ENCODE peak calls at places on chromosomes 7 and 10, in eight cellular contexts. One of them, this sample, is unnamed.

GRCh38 chr10:132471484-132471883 is 66.1 kb upstream of the INPP5A start:
- DNase-seq in adrenal gland: no peak
- DNase-seq in suprapubic skin: peak
- DNase-seq in body of pancreas: no peak
- DNase-seq in HepG2: no peak
- DNase-seq in esophagus squamous epithelium: no peak
- DNase-seq in HCT116: no peak
- DNase-seq in A549: no peak
- DNase-seq in this sample: no peak

GRCh38 chr7:12025246-12025645 is 185.8 kb upstream of the TMEM106B start:
- DNase-seq in adrenal gland: no peak
- DNase-seq in suprapubic skin: no peak
- DNase-seq in body of pancreas: no peak
- DNase-seq in HepG2: no peak
- DNase-seq in esophagus squamous epithelium: no peak
- DNase-seq in HCT116: no peak
- DNase-seq in A549: no peak
- DNase-seq in this sample: no peak

GRCh38 chr10:62755662-62756653 is 48.6 kb upstream of the ADO start:
- DNase-seq in adrenal gland: no peak
- DNase-seq in suprapubic skin: no peak
- DNase-seq in body of pancreas: no peak
- DNase-seq in HepG2: no peak
- DNase-seq in esophagus squamous epithelium: no peak
- DNase-seq in HCT116: no peak
- DNase-seq in A549: no peak
- DNase-seq in this sample: no peak

GRCh38 chr7:118182618-118183253 is 1.2 kb upstream of the LSM8 start:
- DNase-seq in adrenal gland: no peak
- DNase-seq in suprapubic skin: no peak
- DNase-seq in body of pancreas: no peak
- DNase-seq in HepG2: no peak
- DNase-seq in esophagus squamous epithelium: no peak
- DNase-seq in HCT116: no peak
- DNase-seq in A549: no peak
- DNase-seq in this sample: no peak

GRCh38 chr7:42242381-42242780 is 5.4 kb upstream of the GLI3 start:
- DNase-seq in adrenal gland: no peak
- DNase-seq in suprapubic skin: no peak
- DNase-seq in body of pancreas: no peak
- DNase-seq in HepG2: no peak
- DNase-seq in esophagus squamous epithelium: no peak
- DNase-seq in HCT116: no peak
- DNase-seq in A549: no peak
- DNase-seq in this sample: no peak

GRCh38 chr10:19952611-19953010 is 136.4 kb downstream of the PLXDC2 start:
- DNase-seq in adrenal gland: no peak
- DNase-seq in suprapubic skin: no peak
- DNase-seq in body of pancreas: no peak
- DNase-seq in HepG2: no peak
- DNase-seq in esophagus squamous epithelium: no peak
- DNase-seq in HCT116: no peak
- DNase-seq in A549: no peak
- DNase-seq in this sample: no peak

GRCh38 chr7:8389898-8390642 is 43.3 kb upstream of the NXPH1 start:
- DNase-seq in adrenal gland: peak
- DNase-seq in suprapubic skin: no peak
- DNase-seq in body of pancreas: no peak
- DNase-seq in HepG2: no peak
- DNase-seq in esophagus squamous epithelium: no peak
- DNase-seq in HCT116: peak
- DNase-seq in A549: peak
- DNase-seq in this sample: no peak

GRCh38 chr7:30920584-30921539 is 9.2 kb downstream of the AQP1 start:
- DNase-seq in adrenal gland: peak
- DNase-seq in suprapubic skin: peak
- DNase-seq in body of pancreas: peak
- DNase-seq in HepG2: no peak
- DNase-seq in esophagus squamous epithelium: no peak
- DNase-seq in HCT116: no peak
- DNase-seq in A549: peak
- DNase-seq in this sample: no peak

GRCh38 chr10:29268011-29268410 is 20.9 kb upstream of the LYZL1 start:
- DNase-seq in adrenal gland: no peak
- DNase-seq in suprapubic skin: no peak
- DNase-seq in body of pancreas: no peak
- DNase-seq in HepG2: no peak
- DNase-seq in esophagus squamous epithelium: no peak
- DNase-seq in HCT116: no peak
- DNase-seq in A549: no peak
- DNase-seq in this sample: no peak

GRCh38 chr10:61195219-61195618 is 251.2 kb upstream of the RHOBTB1 start:
- DNase-seq in adrenal gland: no peak
- DNase-seq in suprapubic skin: no peak
- DNase-seq in body of pancreas: no peak
- DNase-seq in HepG2: no peak
- DNase-seq in esophagus squamous epithelium: no peak
- DNase-seq in HCT116: no peak
- DNase-seq in A549: no peak
- DNase-seq in this sample: no peak

GRCh38 chr10:117424789-117425649 is 49.8 kb upstream of the PDZD8 start:
- DNase-seq in adrenal gland: no peak
- DNase-seq in suprapubic skin: no peak
- DNase-seq in body of pancreas: no peak
- DNase-seq in HepG2: peak
- DNase-seq in esophagus squamous epithelium: no peak
- DNase-seq in HCT116: no peak
- DNase-seq in A549: no peak
- DNase-seq in this sample: no peak

GRCh38 chr10:72924351-72924750 is 30.3 kb downstream of the PLA2G12B start:
- DNase-seq in adrenal gland: no peak
- DNase-seq in suprapubic skin: no peak
- DNase-seq in body of pancreas: no peak
- DNase-seq in HepG2: no peak
- DNase-seq in esophagus squamous epithelium: no peak
- DNase-seq in HCT116: no peak
- DNase-seq in A549: no peak
- DNase-seq in this sample: no peak

GRCh38 chr7:142371586-142372377 is 113.9 kb upstream of the PRSS58 start:
- DNase-seq in adrenal gland: no peak
- DNase-seq in suprapubic skin: no peak
- DNase-seq in body of pancreas: no peak
- DNase-seq in HepG2: no peak
- DNase-seq in esophagus squamous epithelium: no peak
- DNase-seq in HCT116: no peak
- DNase-seq in A549: no peak
- DNase-seq in this sample: no peak

GRCh38 chr7:93620057-93620456 is 45.5 kb upstream of the CALCR start:
- DNase-seq in adrenal gland: no peak
- DNase-seq in suprapubic skin: no peak
- DNase-seq in body of pancreas: no peak
- DNase-seq in HepG2: no peak
- DNase-seq in esophagus squamous epithelium: no peak
- DNase-seq in HCT116: no peak
- DNase-seq in A549: no peak
- DNase-seq in this sample: no peak

GRCh38 chr10:21771219-21771618 is 232.3 kb downstream of the DNAJC1 start:
- DNase-seq in adrenal gland: no peak
- DNase-seq in suprapubic skin: no peak
- DNase-seq in body of pancreas: no peak
- DNase-seq in HepG2: no peak
- DNase-seq in esophagus squamous epithelium: no peak
- DNase-seq in HCT116: no peak
- DNase-seq in A549: no peak
- DNase-seq in this sample: no peak

GRCh38 chr7:130430841-130431713 is 9.7 kb downstream of the CEP41 start:
- DNase-seq in adrenal gland: no peak
- DNase-seq in suprapubic skin: no peak
- DNase-seq in body of pancreas: no peak
- DNase-seq in HepG2: no peak
- DNase-seq in esophagus squamous epithelium: no peak
- DNase-seq in HCT116: no peak
- DNase-seq in A549: no peak
- DNase-seq in this sample: no peak

GRCh38 chr10:59903871-59904270 is 2.5 kb downstream of the CCDC6 start:
- DNase-seq in adrenal gland: no peak
- DNase-seq in suprapubic skin: no peak
- DNase-seq in body of pancreas: no peak
- DNase-seq in HepG2: no peak
- DNase-seq in esophagus squamous epithelium: no peak
- DNase-seq in HCT116: no peak
- DNase-seq in A549: no peak
- DNase-seq in this sample: no peak

GRCh38 chr10:48449501-48450232 is 143.2 kb downstream of the MAPK8 start:
- DNase-seq in adrenal gland: no peak
- DNase-seq in suprapubic skin: no peak
- DNase-seq in body of pancreas: no peak
- DNase-seq in HepG2: no peak
- DNase-seq in esophagus squamous epithelium: no peak
- DNase-seq in HCT116: no peak
- DNase-seq in A549: no peak
- DNase-seq in this sample: peak

GRCh38 chr10:119859422-119860258 is 13.0 kb downstream of the MCMBP start:
- DNase-seq in adrenal gland: no peak
- DNase-seq in suprapubic skin: no peak
- DNase-seq in body of pancreas: no peak
- DNase-seq in HepG2: peak
- DNase-seq in esophagus squamous epithelium: no peak
- DNase-seq in HCT116: peak
- DNase-seq in A549: peak
- DNase-seq in this sample: no peak

GRCh38 chr7:25832926-25833325 is 319.1 kb upstream of the NFE2L3 start:
- DNase-seq in adrenal gland: no peak
- DNase-seq in suprapubic skin: no peak
- DNase-seq in body of pancreas: no peak
- DNase-seq in HepG2: no peak
- DNase-seq in esophagus squamous epithelium: no peak
- DNase-seq in HCT116: no peak
- DNase-seq in A549: no peak
- DNase-seq in this sample: no peak

GRCh38 chr7:152521420-152522337 is 85.9 kb upstream of the KMT2C start:
- DNase-seq in adrenal gland: peak
- DNase-seq in suprapubic skin: no peak
- DNase-seq in body of pancreas: peak
- DNase-seq in HepG2: peak
- DNase-seq in esophagus squamous epithelium: no peak
- DNase-seq in HCT116: no peak
- DNase-seq in A549: peak
- DNase-seq in this sample: no peak

GRCh38 chr10:27513451-27514191 is 9.5 kb downstream of the RAB18 start:
- DNase-seq in adrenal gland: no peak
- DNase-seq in suprapubic skin: no peak
- DNase-seq in body of pancreas: no peak
- DNase-seq in HepG2: no peak
- DNase-seq in esophagus squamous epithelium: no peak
- DNase-seq in HCT116: no peak
- DNase-seq in A549: no peak
- DNase-seq in this sample: no peak

DNA sequence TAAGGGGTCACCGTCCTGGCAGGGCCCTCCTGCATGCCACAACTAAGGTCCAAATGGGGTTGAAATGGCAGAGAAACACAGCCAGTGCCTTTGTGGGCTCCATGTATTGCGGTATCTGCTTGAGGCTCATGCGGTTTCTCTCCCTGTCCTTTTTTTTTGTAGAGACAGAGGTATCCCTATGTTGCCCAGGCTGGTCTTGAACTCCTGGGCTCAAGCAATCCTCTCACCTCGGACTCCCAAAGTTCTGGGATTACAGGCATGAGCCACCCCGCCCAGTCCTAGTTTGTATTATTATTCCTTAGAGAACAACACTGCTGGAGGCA is 64.1 kb upstream of the WAPL start:
- DNase-seq in adrenal gland: no peak
- DNase-seq in suprapubic skin: no peak
- DNase-seq in body of pancreas: no peak
- DNase-seq in HepG2: no peak
- DNase-seq in esophagus squamous epithelium: no peak
- DNase-seq in HCT116: no peak
- DNase-seq in A549: no peak
- DNase-seq in this sample: no peak
- TF ChIP-seq CTCF in adrenal gland: no peak
- TF ChIP-seq CTCF in suprapubic skin: peak
- TF ChIP-seq CTCF in body of pancreas: no peak
- TF ChIP-seq CTCF in HepG2: no peak
- TF ChIP-seq CTCF in esophagus squamous epithelium: no peak
- TF ChIP-seq CTCF in HCT116: no peak
- TF ChIP-seq CTCF in A549: peak
- TF ChIP-seq CTCF in this sample: no peak

GRCh38 chr7:100673302-100673941 is at the start of gene GNB2:
- DNase-seq in adrenal gland: peak
- DNase-seq in suprapubic skin: peak
- DNase-seq in body of pancreas: peak
- DNase-seq in HepG2: peak
- DNase-seq in esophagus squamous epithelium: peak
- DNase-seq in HCT116: peak
- DNase-seq in A549: peak
- DNase-seq in this sample: peak
- TF ChIP-seq POLR2A in adrenal gland: peak
- TF ChIP-seq POLR2A in suprapubic skin: peak
- TF ChIP-seq POLR2A in body of pancreas: peak
- TF ChIP-seq POLR2A in HepG2: peak
- TF ChIP-seq POLR2A in esophagus squamous epithelium: peak
- TF ChIP-seq POLR2A in HCT116: peak
- TF ChIP-seq POLR2A in A549: peak
- TF ChIP-seq POLR2A in this sample: no peak

DNA sequence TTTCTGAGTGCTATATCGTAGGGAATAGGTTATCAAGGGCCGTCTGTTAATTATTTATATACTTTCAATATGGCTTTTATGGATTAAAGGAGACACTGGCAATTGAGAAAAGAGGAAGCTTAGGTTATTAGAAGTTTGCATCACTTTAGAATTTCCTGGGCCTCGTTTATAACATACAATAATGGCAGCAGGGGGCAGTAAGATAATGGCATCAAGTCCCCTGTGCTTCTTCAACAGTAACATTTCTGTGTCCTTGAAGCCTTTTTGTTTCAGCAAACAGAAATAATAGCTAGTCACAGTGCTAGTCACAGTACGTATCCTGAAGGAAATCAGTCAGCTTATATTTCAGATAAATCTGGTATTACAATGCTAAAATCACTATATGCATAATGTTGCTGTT is 41.9 kb downstream of the SPAM1 start:
- DNase-seq in adrenal gland: no peak
- DNase-seq in suprapubic skin: no peak
- DNase-seq in body of pancreas: no peak
- DNase-seq in HepG2: no peak
- DNase-seq in esophagus squamous epithelium: no peak
- DNase-seq in HCT116: no peak
- DNase-seq in A549: no peak
- DNase-seq in this sample: no peak
- TF ChIP-seq CTCF in adrenal gland: no peak
- TF ChIP-seq CTCF in suprapubic skin: no peak
- TF ChIP-seq CTCF in body of pancreas: no peak
- TF ChIP-seq CTCF in HepG2: no peak
- TF ChIP-seq CTCF in esophagus squamous epithelium: no peak
- TF ChIP-seq CTCF in HCT116: no peak
- TF ChIP-seq CTCF in A549: no peak
- TF ChIP-seq CTCF in this sample: no peak

DNA sequence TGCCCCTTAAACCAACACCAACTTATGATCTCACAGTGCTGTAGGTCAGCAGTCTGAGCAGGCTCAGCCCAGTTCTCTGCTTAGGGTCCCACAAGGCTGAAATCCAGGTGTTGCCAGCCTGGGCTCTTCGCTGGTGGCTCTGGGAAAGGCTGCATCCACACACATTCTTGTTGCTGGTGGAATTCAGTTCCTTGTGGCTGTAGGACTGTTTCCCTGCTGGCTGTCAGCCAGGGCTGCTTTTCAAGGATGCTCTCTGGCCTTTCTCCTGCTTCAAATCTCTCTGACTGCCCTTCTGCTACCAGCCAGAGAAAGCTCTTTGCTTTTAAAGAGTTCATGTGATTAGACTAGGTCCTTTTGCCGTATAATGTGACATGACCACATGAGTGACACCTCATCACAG is 15.3 kb downstream of the POLL start:
- DNase-seq in adrenal gland: no peak
- DNase-seq in suprapubic skin: no peak
- DNase-seq in body of pancreas: no peak
- DNase-seq in HepG2: no peak
- DNase-seq in esophagus squamous epithelium: no peak
- DNase-seq in HCT116: no peak
- DNase-seq in A549: no peak
- DNase-seq in this sample: no peak
- TF ChIP-seq POLR2A in adrenal gland: no peak
- TF ChIP-seq POLR2A in suprapubic skin: no peak
- TF ChIP-seq POLR2A in body of pancreas: no peak
- TF ChIP-seq POLR2A in HepG2: no peak
- TF ChIP-seq POLR2A in esophagus squamous epithelium: no peak
- TF ChIP-seq POLR2A in HCT116: no peak
- TF ChIP-seq POLR2A in A549: no peak
- TF ChIP-seq POLR2A in this sample: no peak

This sample was measured in lower leg skin.